ENCODE peak calls at places on chromosomes 7 and 10, in seven cellular contexts. R is K562, F is heart right ventricle, B is psoas muscle, Z is upper lobe of right lung, P is right lobe of liver, J is left ventricle myocardium inferior. D is an unnamed sample.

GRCh38 chr10:99426689-99427088 is 3.7 kb downstream of the GOT1 start:
- DNase-seq in B (no peak), Z (no peak), R (no peak), F (no peak), P (no peak), J (no peak), D (no peak)

GRCh38 chr10:89738551-89739209 is 37.3 kb downstream of the KIF20B start:
- DNase-seq in P (no peak), F (no peak), B (no peak), Z (no peak), R (no peak), J (no peak), D (no peak)

GRCh38 chr10:31751401-31752080 is 177.1 kb downstream of the ARHGAP12 start:
- DNase-seq in F (no peak), P (no peak), J (no peak), R (no peak), Z (no peak), B (no peak), D (no peak)

GRCh38 chr7:71227126-71227525 is 95.2 kb downstream of the GALNT17 start:
- DNase-seq in F (no peak), P (no peak), Z (no peak), J (no peak), B (no peak), R (no peak), D (no peak)

GRCh38 chr10:72171175-72171630 is 44.6 kb upstream of the ANAPC16 start:
- DNase-seq in J (no peak), Z (no peak), B (no peak), R (peak; percentile 31), F (no peak), P (no peak), D (no peak)

GRCh38 chr7:83427929-83428328 is 221.0 kb downstream of the SEMA3E start:
- DNase-seq in R (no peak), Z (no peak), P (no peak), F (no peak), J (no peak), B (no peak), D (no peak)

GRCh38 chr10:24983946-24984345 is 31.5 kb upstream of the PRTFDC1 start:
- DNase-seq in F (no peak), R (no peak), Z (no peak), J (no peak), B (no peak), P (no peak), D (no peak)

GRCh38 chr10:74949024-74949423 is 122.6 kb downstream of the KAT6B start:
- DNase-seq in P (no peak), F (no peak), J (no peak), B (no peak), R (no peak), Z (no peak), D (no peak)

GRCh38 chr10:74047871-74048270 is 50.0 kb downstream of the VCL start:
- DNase-seq in P (no peak), F (no peak), R (no peak), J (no peak), Z (no peak), B (no peak), D (no peak)

GRCh38 chr7:143487566-143487965 is 9.9 kb downstream of the TAS2R41 start:
- DNase-seq in R (no peak), P (peak; percentile 93), B (peak; percentile 43), Z (peak; percentile 67), J (peak; percentile 59), F (peak; percentile 35), D (no peak)

GRCh38 chr7:55365103-55365679 is at the start of gene LANCL2:
- DNase-seq in R (peak; percentile 61), B (no peak), F (no peak), P (peak; percentile 65), Z (no peak), J (no peak), D (no peak)

GRCh38 chr7:85156661-85157213 is 30.1 kb downstream of the SEMA3D start:
- DNase-seq in J (no peak), F (no peak), P (no peak), Z (no peak), R (no peak), B (no peak), D (no peak)

GRCh38 chr7:75756340-75757297 is 15.4 kb downstream of the CCL26 start:
- DNase-seq in F (no peak), B (no peak), Z (no peak), J (no peak), R (peak; percentile 63), P (no peak), D (no peak)

GRCh38 chr10:77710081-77710551 is 72.5 kb upstream of the KCNMA1 start:
- DNase-seq in Z (no peak), F (no peak), P (no peak), B (no peak), R (no peak), J (no peak), D (no peak)

GRCh38 chr10:130207205-130207604 is 71.0 kb downstream of the GLRX3 start:
- DNase-seq in J (no peak), B (no peak), Z (no peak), F (no peak), R (no peak), P (no peak), D (no peak)

DNA sequence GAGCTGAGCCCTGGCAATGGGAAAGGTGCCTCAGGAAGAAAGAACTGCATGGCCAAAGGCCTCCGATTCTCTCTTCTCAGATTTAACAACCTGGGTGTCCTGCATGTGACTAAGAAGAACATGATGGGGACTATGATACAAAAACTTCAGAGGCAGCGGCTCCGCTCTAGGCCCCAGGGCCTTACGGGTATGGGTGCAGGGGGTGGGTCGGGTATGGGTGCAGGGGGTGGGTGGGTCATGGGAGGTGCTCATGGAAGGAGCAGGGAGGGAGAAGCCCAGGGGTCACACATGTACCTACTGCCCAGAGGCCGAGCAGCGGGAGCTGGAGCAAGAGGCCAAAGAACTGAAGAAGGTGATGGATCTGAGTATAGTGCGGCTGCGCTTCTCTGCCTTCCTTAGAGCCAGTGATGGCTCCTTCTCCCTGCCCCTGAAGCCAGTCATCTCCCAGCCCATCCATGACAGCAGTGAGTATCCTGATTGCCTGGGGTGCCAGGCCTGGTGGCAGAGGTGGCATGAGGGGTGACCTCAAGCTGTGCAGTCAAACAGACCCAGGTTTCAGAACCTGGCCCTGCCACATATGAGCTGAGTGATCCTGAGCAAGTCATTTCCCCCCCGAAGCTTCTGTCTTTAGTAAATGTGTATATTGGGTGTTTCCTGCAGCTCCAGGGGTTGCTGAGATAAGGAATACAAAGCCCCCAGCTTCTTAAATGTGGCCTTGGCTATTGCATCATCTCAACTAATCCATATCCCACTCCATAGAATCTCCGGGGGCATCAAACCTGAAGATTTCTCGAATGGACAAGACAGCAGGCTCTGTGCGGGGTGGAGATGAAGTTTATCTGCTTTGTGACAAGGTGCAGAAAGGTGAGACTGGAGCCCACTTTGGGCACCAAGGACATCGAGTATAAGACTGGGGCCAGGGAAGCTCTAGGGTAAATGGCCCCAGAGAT is 2.0 kb downstream of the NFKB2 start:
- DNase-seq in Z (no peak), R (no peak), J (no peak), P (peak; percentile 37), B (no peak), F (no peak), D (no peak)
- H3K27ac ChIP-seq in Z (no peak overlapping the region), R (no peak overlapping the region), J (no peak overlapping the region), P (no peak overlapping the region), B (peak overlapping the region; percentile 97), F (no peak overlapping the region), D (no peak overlapping the region)

GRCh38 chr7:139721844-139722243 is 56.0 kb downstream of the HIPK2 start:
- DNase-seq in R (no peak), P (no peak), B (no peak), J (no peak), Z (no peak), F (no peak), D (no peak)

GRCh38 chr7:139722604-139723003 is 55.2 kb downstream of the HIPK2 start:
- DNase-seq in F (no peak), J (no peak), P (no peak), Z (no peak), R (no peak), B (no peak), D (no peak)

GRCh38 chr7:139720186-139720585 is 57.6 kb downstream of the HIPK2 start:
- DNase-seq in J (no peak), B (no peak), Z (no peak), F (no peak), R (no peak), P (no peak), D (peak; percentile 57)

GRCh38 chr7:139721417-139721816 is 56.4 kb downstream of the HIPK2 start:
- DNase-seq in R (no peak), B (no peak), J (no peak), F (no peak), P (no peak), Z (no peak), D (no peak)

DNA sequence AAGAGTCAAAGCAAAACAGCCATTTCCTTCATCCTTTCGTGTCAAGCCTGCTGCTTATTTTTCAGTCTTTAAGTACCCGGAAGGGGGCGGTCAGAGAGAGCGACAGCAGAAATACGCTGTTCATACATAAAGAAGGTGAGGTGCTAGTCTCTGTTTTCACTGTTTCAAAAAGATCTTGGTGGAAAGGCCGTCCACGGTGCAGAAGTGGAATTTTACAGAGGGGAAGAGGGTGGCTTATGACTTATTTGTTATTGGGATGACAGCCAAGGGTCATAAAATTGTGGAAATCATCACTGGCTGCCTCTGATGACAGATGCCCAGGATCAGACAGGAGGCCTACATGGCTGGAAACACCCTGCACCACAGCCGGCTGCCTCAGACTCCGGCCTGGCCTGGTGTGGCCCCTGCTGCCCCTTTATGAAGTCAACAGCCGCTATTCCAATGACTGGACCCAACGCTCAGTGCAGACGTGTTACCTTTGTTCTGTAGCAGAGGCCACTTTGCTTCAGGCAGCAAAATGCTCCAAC is 57.0 kb downstream of the HIPK2 start:
- DNase-seq in P (no peak), R (no peak), J (no peak), Z (no peak), B (no peak), F (no peak), D (peak; percentile 26)
- TF ChIP-seq CTCF in P (no peak), R (no peak), J (no peak), Z (no peak), B (no peak), F (no peak), D (no peak)

DNA sequence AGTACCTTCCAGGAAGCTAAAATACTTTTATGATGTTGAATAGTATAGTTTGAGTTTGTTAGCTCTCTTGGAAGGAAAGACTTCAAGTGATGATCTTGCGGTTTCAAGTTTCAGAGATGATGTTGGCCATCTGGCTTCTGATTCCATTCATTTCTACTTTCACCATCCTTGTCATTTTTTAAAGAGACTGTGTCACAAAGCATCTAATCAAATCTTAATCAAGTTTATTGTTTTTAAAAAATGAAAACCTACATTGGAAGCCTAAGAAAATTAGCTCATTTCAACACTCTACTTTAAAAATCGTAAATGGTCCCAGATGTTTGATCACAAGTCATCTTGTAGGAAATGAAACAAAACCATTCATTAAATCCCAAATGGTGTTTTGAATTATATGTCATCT is 5.0 kb upstream of the HERPUD2 start:
- DNase-seq in R (no peak), B (no peak), F (no peak), Z (no peak), J (no peak), P (no peak), D (no peak)
- H3K27ac ChIP-seq in R (no peak overlapping the region), B (no peak overlapping the region), F (no peak overlapping the region), Z (no peak overlapping the region), J (no peak overlapping the region), P (no peak overlapping the region), D (no peak overlapping the region)

DNA sequence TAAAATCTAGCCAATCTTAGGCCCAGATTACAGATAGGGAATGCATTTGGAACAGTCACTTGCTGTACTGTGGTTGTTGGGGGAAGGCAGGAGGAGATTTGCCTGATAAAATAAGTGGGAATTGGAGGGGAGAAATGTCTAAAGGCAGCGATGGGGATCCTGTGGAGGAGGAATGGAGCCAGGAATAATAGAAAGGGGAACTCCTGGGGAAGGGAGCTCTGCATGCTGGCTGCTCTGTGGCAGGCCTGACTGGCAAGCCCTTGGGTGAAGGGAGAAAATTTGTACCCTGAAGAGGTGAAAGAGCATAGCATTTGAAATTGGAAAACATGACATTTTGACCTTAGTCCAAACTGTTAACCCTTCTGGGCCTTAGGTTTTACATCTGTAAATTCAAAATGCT is 13.7 kb downstream of the MMP21 start:
- DNase-seq in P (no peak), B (no peak), Z (no peak), F (no peak), J (no peak), R (no peak), D (no peak)
- TF ChIP-seq CTCF in P (no peak), B (no peak), Z (no peak), F (no peak), J (no peak), R (no peak), D (no peak)